ENCODE peak calls at places on chromosomes 4 and X, in seven cellular contexts. N is IMR-90; P is HCT116; R is brain microvascular endothelial cell; Q is GM23248; W is astrocyte; S is CD8-positive, alpha-beta T cell. M is an unnamed sample.

GRCh38 chr4:17283832-17284231 is 228.1 kb downstream of the QDPR start:
- DNase-seq in N (no peak), P (no peak), R (no peak), Q (no peak), W (no peak), S (no peak), M (no peak)

GRCh38 chr4:181688416-181688815 is 554.8 kb upstream of the TENM3 start:
- DNase-seq in N (peak; percentile 62), P (no peak), R (peak; percentile 73), Q (peak; percentile 27), W (peak; percentile 90), S (no peak), M (no peak)

GRCh38 chr4:162911349-162911748 is 255.3 kb downstream of the NAF1 start:
- DNase-seq in N (no peak), P (no peak), R (no peak), Q (no peak), W (no peak), S (no peak), M (no peak)

GRCh38 chrX:53262918-53263394 is 18.4 kb downstream of the IQSEC2 start:
- DNase-seq in N (peak; percentile 55), P (peak; percentile 34), R (peak; percentile 44), Q (peak; percentile 79), W (peak; percentile 56), S (no peak), M (no peak)

GRCh38 chr4:115360441-115360840 is 247.0 kb upstream of the NDST4 start:
- DNase-seq in N (no peak), P (no peak), R (no peak), Q (peak; percentile 68), W (peak; percentile 19), S (no peak), M (no peak)

GRCh38 chr4:163536101-163536500 is 41.6 kb downstream of the TMA16 start:
- DNase-seq in N (peak; percentile 61), P (no peak), R (no peak), Q (no peak), W (peak; percentile 10), S (no peak), M (no peak)

GRCh38 chrX:152817082-152817744 is 13.3 kb downstream of the CETN2 start:
- DNase-seq in N (peak; percentile 54), P (no peak), R (peak; percentile 47), Q (peak; percentile 66), W (peak; percentile 11), S (no peak), M (no peak)

GRCh38 chrX:120200851-120201250 is 42.4 kb downstream of the RHOXF2 start:
- DNase-seq in N (no peak), P (no peak), R (no peak), Q (no peak), W (no peak), S (no peak), M (no peak)

GRCh38 chr4:109872065-109872464 is 24.2 kb downstream of the LRIT3 start:
- DNase-seq in N (no peak), P (no peak), R (no peak), Q (no peak), W (no peak), S (no peak), M (no peak)

GRCh38 chrX:49910344-49910743 is 12.1 kb upstream of the CLCN5 start:
- DNase-seq in N (no peak), P (no peak), R (no peak), Q (no peak), W (no peak), S (no peak), M (no peak)

GRCh38 chrX:132292753-132293152 is 73.5 kb upstream of the RAP2C start:
- DNase-seq in N (peak; percentile 57), P (peak; percentile 15), R (peak; percentile 28), Q (peak; percentile 61), W (peak; percentile 22), S (peak; percentile 10), M (no peak)

GRCh38 chr4:106062452-106062875 is 167.2 kb downstream of the NPNT start:
- DNase-seq in N (peak; percentile 70), P (no peak), R (peak; percentile 64), Q (peak; percentile 41), W (peak; percentile 82), S (no peak), M (no peak)

GRCh38 chr4:112448211-112448745 is 67.7 kb downstream of the NEUROG2 start:
- DNase-seq in N (peak; percentile 13), P (no peak), R (no peak), Q (peak; percentile 46), W (no peak), S (no peak), M (no peak)

GRCh38 chr4:150679018-150679766 is 97.2 kb downstream of the MAB21L2 start:
- DNase-seq in N (no peak), P (no peak), R (no peak), Q (no peak), W (no peak), S (no peak), M (no peak)

GRCh38 chrX:11264925-11265324 is 28.3 kb upstream of the AMELX start:
- DNase-seq in N (no peak), P (no peak), R (no peak), Q (no peak), W (no peak), S (no peak), M (no peak)

GRCh38 chr4:87069037-87069742 is 134.4 kb downstream of the AFF1 start:
- DNase-seq in N (no peak), P (no peak), R (no peak), Q (no peak), W (no peak), S (no peak), M (no peak)

GRCh38 chrX:46796574-46797191 is 37.8 kb upstream of the SLC9A7 start:
- DNase-seq in N (peak; percentile 64), P (peak; percentile 36), R (peak; percentile 71), Q (peak; percentile 72), W (peak; percentile 19), S (peak; percentile 65), M (peak; percentile 86)

GRCh38 chr4:153573881-153574807 is 108.0 kb downstream of the TMEM131L start:
- DNase-seq in N (peak; percentile 88), P (peak; percentile 37), R (peak; percentile 83), Q (peak; percentile 87), W (peak; percentile 76), S (peak; percentile 73), M (peak; percentile 83)

GRCh38 chr4:153579410-153579809 is 104.7 kb upstream of the TLR2 start:
- DNase-seq in N (no peak), P (no peak), R (no peak), Q (no peak), W (no peak), S (no peak), M (no peak)

GRCh38 chr4:153577053-153577452 is 107.0 kb upstream of the TLR2 start:
- DNase-seq in N (no peak), P (no peak), R (no peak), Q (no peak), W (no peak), S (no peak), M (no peak)

GRCh38 chr4:153573221-153573620 is 107.1 kb downstream of the TMEM131L start:
- DNase-seq in N (no peak), P (no peak), R (no peak), Q (no peak), W (no peak), S (no peak), M (no peak)

DNA sequence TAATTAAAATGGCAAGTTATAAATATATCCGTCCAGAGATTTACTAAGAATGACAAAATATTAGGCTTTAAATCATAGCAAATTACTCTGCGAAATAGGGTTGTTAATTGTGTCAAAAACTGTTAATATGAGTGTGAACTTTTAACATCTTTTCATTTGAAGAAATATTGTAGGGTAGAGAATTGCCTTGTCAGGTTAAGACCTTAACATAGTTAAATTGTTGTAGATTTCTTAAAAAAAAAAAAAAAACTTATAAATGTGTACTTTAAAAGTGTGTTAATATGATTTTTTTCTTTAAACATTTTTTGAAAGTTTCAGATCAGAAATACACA is 107.7 kb upstream of the TLR2 start:
- DNase-seq in N (no peak), P (no peak), R (no peak), Q (no peak), W (no peak), S (no peak), M (no peak)
- H3K27ac ChIP-seq in N (no peak overlapping the region), P (no peak overlapping the region), R (no peak overlapping the region), Q (no peak overlapping the region), W (no peak overlapping the region), S (no peak overlapping the region), M (no peak overlapping the region)

GRCh38 chr4:176323511-176324160 is 3.9 kb downstream of the SPCS3 start:
- DNase-seq in N (no peak), P (no peak), R (no peak), Q (peak; percentile 46), W (no peak), S (no peak), M (no peak)
- H3K4me3 ChIP-seq in N (no peak overlapping the region), P (no peak overlapping the region), R (no peak overlapping the region), Q (peak overlapping the region; percentile 92), W (no peak overlapping the region), S (no peak overlapping the region), M (no peak overlapping the region)

GRCh38 chr4:3494501-3494900 is 31.4 kb downstream of the DOK7 start:
- DNase-seq in N (no peak), P (no peak), R (no peak), Q (no peak), W (no peak), S (no peak), M (no peak)

GRCh38 chr4:3489451-3489962 is 26.4 kb downstream of the DOK7 start:
- DNase-seq in N (no peak), P (no peak), R (no peak), Q (peak; percentile 69), W (no peak), S (no peak), M (no peak)

GRCh38 chr4:3493720-3494492 is 30.8 kb downstream of the DOK7 start:
- DNase-seq in N (no peak), P (no peak), R (no peak), Q (no peak), W (no peak), S (no peak), M (no peak)

GRCh38 chr4:3492741-3493719 is 29.9 kb downstream of the DOK7 start:
- DNase-seq in N (peak; percentile 52), P (no peak), R (peak; percentile 14), Q (no peak), W (peak; percentile 9), S (no peak), M (no peak)

DNA sequence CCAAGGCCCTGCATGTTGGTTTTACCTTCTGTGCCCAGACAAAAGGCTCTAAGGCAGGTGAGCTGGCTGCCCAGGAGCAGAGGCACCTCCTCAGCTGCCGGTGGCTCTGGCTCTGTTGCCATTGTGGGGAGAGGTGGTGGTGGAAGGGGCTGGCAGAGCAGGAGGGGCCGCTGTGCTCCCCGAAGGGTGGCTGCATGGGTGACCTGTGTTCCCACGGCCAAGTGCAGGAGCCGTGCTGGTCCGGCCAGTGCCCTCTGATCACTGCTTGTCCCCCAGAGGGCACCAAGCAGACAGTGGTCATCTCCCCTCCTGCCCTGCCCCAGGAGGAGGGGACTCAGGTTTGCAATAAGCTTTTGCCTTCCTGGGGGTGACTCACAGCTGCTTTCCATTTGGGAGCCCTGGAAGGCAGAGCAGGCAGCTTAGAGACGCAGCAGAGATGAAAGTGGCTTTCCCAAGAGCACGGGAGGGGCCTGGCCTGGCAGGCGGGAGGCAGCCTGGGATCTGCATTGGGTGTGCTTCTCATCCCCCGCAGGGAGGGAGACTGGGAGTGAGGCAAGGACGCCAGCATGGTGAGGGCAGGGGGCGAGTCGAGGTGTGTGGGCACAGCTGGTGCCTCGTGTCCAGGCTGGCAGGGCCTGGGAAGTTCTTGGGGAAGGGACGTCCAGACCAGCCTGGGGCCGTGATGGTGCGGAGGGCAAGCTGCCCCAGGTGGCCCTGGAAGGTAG is 28.7 kb downstream of the DOK7 start:
- DNase-seq in N (peak; percentile 55), P (no peak), R (peak; percentile 6), Q (peak; percentile 67), W (peak; percentile 11), S (no peak), M (no peak)
- H3K27me3 ChIP-seq in N (peaks cover 18% of the 10 kb centered on the region), P (no peaks in the 10 kb centered on the region), R (peaks cover 22% of the 10 kb centered on the region), Q (peaks cover 5% of the 10 kb centered on the region), W (peaks cover 9% of the 10 kb centered on the region), S (peaks cover 4% of the 10 kb centered on the region), M (no peaks in the 10 kb centered on the region)

GRCh38 chr4:1365271-1366178 is 18.5 kb downstream of the UVSSA start:
- DNase-seq in N (no peak), P (no peak), R (no peak), Q (no peak), W (no peak), S (no peak), M (no peak)
- H3K27ac ChIP-seq in N (no peak overlapping the region), P (no peak overlapping the region), R (no peak overlapping the region), Q (no peak overlapping the region), W (no peak overlapping the region), S (no peak overlapping the region), M (no peak overlapping the region)